ENCODE peak calls at places on chromosomes 13 and 19, in eight cellular contexts. X is T-helper 17 cell, B is right cardiac atrium, M is Right ventricle myocardium superior, P is T-cell, Y is GM12878, J is mucosa of descending colon, R is foreskin keratinocyte. D is an unnamed sample.

GRCh38 chr19:435707-436412 is 25.0 kb downstream of the SHC2 start:
- ATAC-seq in B (peak), R (no peak), J (no peak), M (no peak), X (no peak), P (no peak), Y (no peak), D (no peak)

GRCh38 chr13:40259899-40260298 is 406.5 kb downstream of the FOXO1 start:
- ATAC-seq in Y (no peak), P (no peak), B (peak), M (peak), X (no peak), J (no peak), R (no peak), D (peak)

GRCh38 chr13:75458696-75459422 is 23.1 kb downstream of the TBC1D4 start:
- ATAC-seq in J (peak), Y (peak), X (no peak), P (no peak), M (peak), B (peak), R (peak), D (no peak)

GRCh38 chr19:54415208-54415900 is at the start of gene TTYH1:
- ATAC-seq in B (no peak), J (peak), R (peak), P (peak), M (no peak), Y (peak), X (peak), D (no peak)

GRCh38 chr19:51821921-51822716 is 27.2 kb downstream of the FPR3 start:
- ATAC-seq in J (no peak), B (peak), P (no peak), M (no peak), Y (no peak), R (no peak), X (no peak), D (no peak)

GRCh38 chr13:98103942-98104880 is 38.7 kb upstream of the FARP1 start:
- ATAC-seq in Y (no peak), J (no peak), P (no peak), R (peak), X (no peak), B (no peak), M (no peak), D (no peak)

GRCh38 chr19:42242071-42242511 is 311 bp downstream of the GSK3A start:
- ATAC-seq in P (peak), J (no peak), M (no peak), B (no peak), X (no peak), Y (no peak), R (no peak), D (no peak)

GRCh38 chr19:30741539-30741938 is 369.4 kb downstream of the ZNF536 start:
- ATAC-seq in R (no peak), X (no peak), P (no peak), B (no peak), Y (no peak), M (no peak), J (no peak), D (no peak)

GRCh38 chr13:21429217-21429616 is 29.9 kb downstream of the ZDHHC20 start:
- ATAC-seq in J (no peak), R (no peak), X (no peak), M (no peak), B (no peak), Y (no peak), P (no peak), D (no peak)

GRCh38 chr19:36489920-36490415 is 607 bp upstream of the ZNF566 start:
- ATAC-seq in Y (peak), M (peak), X (peak), P (peak), B (peak), R (peak), J (peak), D (peak)

GRCh38 chr13:44796597-44797517 is 192.4 kb downstream of the NUFIP1 start:
- ATAC-seq in M (no peak), B (no peak), X (no peak), R (no peak), J (peak), P (no peak), Y (no peak), D (no peak)

GRCh38 chr19:30718014-30718413 is 345.8 kb downstream of the ZNF536 start:
- ATAC-seq in J (no peak), M (no peak), Y (no peak), B (no peak), P (no peak), R (no peak), X (no peak), D (no peak)

GRCh38 chr13:20360041-20360491 is 127.9 kb upstream of the GJB6 start:
- ATAC-seq in Y (no peak), X (no peak), B (no peak), M (no peak), P (no peak), R (peak), J (no peak), D (no peak)

GRCh38 chr13:112193463-112194166 is 126.7 kb downstream of the SOX1 start:
- ATAC-seq in B (no peak), J (no peak), M (no peak), P (no peak), Y (no peak), X (no peak), R (no peak), D (no peak)

GRCh38 chr13:95216182-95216581 is 85.1 kb downstream of the ABCC4 start:
- ATAC-seq in J (no peak), M (no peak), Y (no peak), P (no peak), X (no peak), B (no peak), R (no peak), D (no peak)

GRCh38 chr13:47546265-47546962 is 454.7 kb downstream of the SUCLA2 start:
- ATAC-seq in B (peak), M (peak), P (no peak), X (no peak), J (peak), Y (no peak), R (no peak), D (no peak)

GRCh38 chr19:21841081-21841783 is 5.2 kb upstream of the ZNF43 start:
- ATAC-seq in J (no peak), R (no peak), P (no peak), B (no peak), M (no peak), X (no peak), Y (no peak), D (no peak)

GRCh38 chr13:101916758-101917474 is 464.4 kb downstream of the ITGBL1 start:
- ATAC-seq in P (no peak), M (peak), Y (no peak), R (peak), X (no peak), J (no peak), B (peak), D (no peak)

GRCh38 chr19:4597278-4597974 is 37.9 kb upstream of the SEMA6B start:
- ATAC-seq in B (peak), X (peak), R (no peak), Y (peak), M (no peak), J (peak), P (no peak), D (no peak)

GRCh38 chr19:6680141-6680540 is 10.2 kb upstream of the TNFSF14 start:
- ATAC-seq in P (no peak), Y (no peak), B (no peak), R (no peak), X (no peak), M (no peak), J (no peak), D (no peak)

GRCh38 chr13:95226932-95227718 is 74.1 kb downstream of the ABCC4 start:
- ATAC-seq in M (peak), R (no peak), X (no peak), J (peak), Y (peak), B (peak), P (no peak), D (no peak)

GRCh38 chr13:20197361-20197834 is 4.7 kb upstream of the GJB2 start:
- ATAC-seq in P (no peak), M (peak), B (no peak), J (peak), R (no peak), Y (peak), X (peak), D (peak)

GRCh38 chr19:33241091-33241529 is 15.5 kb upstream of the SLC7A10 start:
- ATAC-seq in R (peak), J (peak), B (no peak), M (no peak), Y (peak), P (no peak), X (no peak), D (no peak)

GRCh38 chr13:72050251-72050650 is 183.2 kb upstream of the DACH1 start:
- ATAC-seq in B (no peak), P (no peak), J (no peak), Y (no peak), X (no peak), M (no peak), R (no peak), D (no peak)

GRCh38 chr19:48539503-48540096 is 12.4 kb upstream of the SULT2B1 start:
- ATAC-seq in R (peak), M (no peak), B (peak), P (no peak), J (peak), Y (no peak), X (no peak), D (no peak)

GRCh38 chr13:94641432-94641941 is 39.8 kb downstream of the GPR180 start:
- ATAC-seq in R (peak), M (no peak), B (peak), Y (no peak), X (no peak), J (peak), P (no peak), D (no peak)

GRCh38 chr19:10565028-10565566 is 713 bp downstream of the KRI1 start:
- ATAC-seq in J (peak), R (no peak), Y (peak), B (peak), M (no peak), P (peak), X (no peak), D (no peak)

GRCh38 chr19:49407079-49407478 is 16.2 kb downstream of the PTH2 start:
- ATAC-seq in P (no peak), B (no peak), R (no peak), X (no peak), M (no peak), Y (no peak), J (no peak), D (no peak)

GRCh38 chr13:50074843-50075242 is 59.6 kb downstream of the KCNRG start:
- ATAC-seq in M (no peak), P (no peak), J (no peak), X (no peak), B (no peak), R (no peak), Y (peak), D (no peak)

GRCh38 chr19:3457531-3458228 is 22.6 kb downstream of the SMIM24 start:
- ATAC-seq in M (peak), R (no peak), B (peak), J (peak), X (no peak), P (no peak), Y (no peak), D (peak)

GRCh38 chr13:95292622-95293021 is 8.6 kb downstream of the ABCC4 start:
- ATAC-seq in X (no peak), Y (no peak), J (no peak), B (no peak), M (no peak), P (no peak), R (no peak), D (no peak)

GRCh38 chr13:91417660-91418325 is 19.4 kb downstream of the GPC5 start:
- ATAC-seq in P (no peak), R (no peak), M (no peak), J (peak), B (no peak), Y (peak), X (no peak), D (no peak)

GRCh38 chr13:111492341-111492945 is 172.0 kb downstream of the TEX29 start:
- ATAC-seq in P (no peak), R (no peak), J (no peak), X (no peak), B (no peak), Y (no peak), M (no peak), D (no peak)

GRCh38 chr13:23868521-23868920 is 20.7 kb downstream of the MIPEP start:
- ATAC-seq in Y (no peak), X (no peak), J (peak), P (no peak), B (no peak), M (no peak), R (peak), D (no peak)

GRCh38 chr19:54257116-54257480 is at the start of gene LILRB5:
- ATAC-seq in R (no peak), B (peak), X (no peak), Y (no peak), P (no peak), J (peak), M (no peak), D (no peak)

GRCh38 chr19:2308114-2308556 is at the start of gene LINGO3:
- ATAC-seq in X (peak), J (peak), Y (no peak), M (no peak), R (no peak), B (no peak), P (peak), D (no peak)

GRCh38 chr19:45175663-45176345 is 2.2 kb downstream of the TRAPPC6A start:
- ATAC-seq in J (no peak), B (no peak), P (no peak), M (no peak), Y (no peak), X (no peak), R (no peak), D (no peak)